ENCODE peak calls at places on chromosomes 2 and 18, in eight cellular contexts. One of them, this sample, is unnamed.

GRCh38 chr2:241636983-241637232 is at the start of gene THAP4:
- DNase-seq in spleen: peak; percentile 93
- DNase-seq in uterus: no peak
- DNase-seq in tibial nerve: no peak
- DNase-seq in transverse colon: peak; percentile 72
- DNase-seq in heart left ventricle: peak; percentile 86
- DNase-seq in Peyer's patch: peak; percentile 28
- DNase-seq in stomach: peak; percentile 74
- DNase-seq in this sample: peak; percentile 71

GRCh38 chr18:78937166-78937565 is 42.5 kb upstream of the SALL3 start:
- DNase-seq in heart left ventricle: no peak
- DNase-seq in spleen: no peak
- DNase-seq in Peyer's patch: no peak
- DNase-seq in stomach: no peak
- DNase-seq in tibial nerve: no peak
- DNase-seq in transverse colon: no peak
- DNase-seq in uterus: no peak
- DNase-seq in this sample: no peak

GRCh38 chr2:60519259-60519863 is 34.1 kb downstream of the BCL11A start:
- DNase-seq in spleen: no peak
- DNase-seq in uterus: no peak
- DNase-seq in stomach: no peak
- DNase-seq in tibial nerve: no peak
- DNase-seq in transverse colon: no peak
- DNase-seq in heart left ventricle: no peak
- DNase-seq in Peyer's patch: no peak
- DNase-seq in this sample: no peak

GRCh38 chr18:5879479-5879882 is 15.8 kb downstream of the TMEM200C start:
- DNase-seq in spleen: no peak
- DNase-seq in transverse colon: no peak
- DNase-seq in Peyer's patch: no peak
- DNase-seq in uterus: no peak
- DNase-seq in tibial nerve: no peak
- DNase-seq in heart left ventricle: no peak
- DNase-seq in stomach: no peak
- DNase-seq in this sample: no peak

GRCh38 chr2:148338544-148338943 is 306.0 kb upstream of the EPC2 start:
- DNase-seq in uterus: no peak
- DNase-seq in heart left ventricle: no peak
- DNase-seq in stomach: no peak
- DNase-seq in tibial nerve: no peak
- DNase-seq in Peyer's patch: no peak
- DNase-seq in spleen: no peak
- DNase-seq in transverse colon: no peak
- DNase-seq in this sample: no peak

GRCh38 chr2:178386951-178387602 is 63.9 kb downstream of the PRKRA start:
- DNase-seq in tibial nerve: no peak
- DNase-seq in Peyer's patch: no peak
- DNase-seq in stomach: no peak
- DNase-seq in heart left ventricle: no peak
- DNase-seq in transverse colon: no peak
- DNase-seq in uterus: no peak
- DNase-seq in spleen: no peak
- DNase-seq in this sample: no peak

GRCh38 chr2:32342811-32343210 is 14.0 kb upstream of the BIRC6 start:
- DNase-seq in tibial nerve: no peak
- DNase-seq in spleen: peak; percentile 5
- DNase-seq in uterus: no peak
- DNase-seq in transverse colon: no peak
- DNase-seq in stomach: no peak
- DNase-seq in Peyer's patch: no peak
- DNase-seq in heart left ventricle: no peak
- DNase-seq in this sample: no peak

GRCh38 chr18:48105317-48105716 is 174.9 kb upstream of the SMAD2 start:
- DNase-seq in transverse colon: no peak
- DNase-seq in uterus: no peak
- DNase-seq in tibial nerve: no peak
- DNase-seq in stomach: no peak
- DNase-seq in Peyer's patch: no peak
- DNase-seq in spleen: no peak
- DNase-seq in heart left ventricle: no peak
- DNase-seq in this sample: no peak

GRCh38 chr18:26383454-26384270 is 157.4 kb downstream of the TAF4B start:
- DNase-seq in heart left ventricle: no peak
- DNase-seq in uterus: no peak
- DNase-seq in stomach: no peak
- DNase-seq in spleen: no peak
- DNase-seq in tibial nerve: no peak
- DNase-seq in Peyer's patch: no peak
- DNase-seq in transverse colon: no peak
- DNase-seq in this sample: no peak

GRCh38 chr2:100606740-100607343 is 44.0 kb downstream of the PDCL3 start:
- DNase-seq in Peyer's patch: no peak
- DNase-seq in uterus: no peak
- DNase-seq in heart left ventricle: no peak
- DNase-seq in stomach: no peak
- DNase-seq in transverse colon: peak; percentile 20
- DNase-seq in tibial nerve: peak; percentile 14
- DNase-seq in spleen: no peak
- DNase-seq in this sample: peak; percentile 17

GRCh38 chr2:20650412-20650879 is 452 bp downstream of the HS1BP3 start:
- DNase-seq in Peyer's patch: no peak
- DNase-seq in heart left ventricle: peak; percentile 69
- DNase-seq in spleen: no peak
- DNase-seq in stomach: no peak
- DNase-seq in tibial nerve: no peak
- DNase-seq in uterus: peak; percentile 49
- DNase-seq in transverse colon: peak; percentile 35
- DNase-seq in this sample: no peak

GRCh38 chr2:80266231-80266630 is 38.3 kb downstream of the LRRTM1 start:
- DNase-seq in uterus: no peak
- DNase-seq in spleen: no peak
- DNase-seq in heart left ventricle: no peak
- DNase-seq in tibial nerve: no peak
- DNase-seq in Peyer's patch: no peak
- DNase-seq in stomach: no peak
- DNase-seq in transverse colon: no peak
- DNase-seq in this sample: no peak

GRCh38 chr2:159256159-159256558 is 30.3 kb downstream of the WDSUB1 start:
- DNase-seq in spleen: no peak
- DNase-seq in heart left ventricle: no peak
- DNase-seq in uterus: no peak
- DNase-seq in Peyer's patch: no peak
- DNase-seq in stomach: no peak
- DNase-seq in transverse colon: no peak
- DNase-seq in tibial nerve: no peak
- DNase-seq in this sample: no peak

GRCh38 chr2:84880645-84881521 is at the start of gene TRABD2A:
- DNase-seq in transverse colon: peak; percentile 64
- DNase-seq in heart left ventricle: peak; percentile 73
- DNase-seq in uterus: no peak
- DNase-seq in spleen: peak; percentile 91
- DNase-seq in tibial nerve: no peak
- DNase-seq in Peyer's patch: peak; percentile 38
- DNase-seq in stomach: peak; percentile 30
- DNase-seq in this sample: no peak

GRCh38 chr18:51778115-51778514 is 561.9 kb upstream of the DCC start:
- DNase-seq in heart left ventricle: no peak
- DNase-seq in transverse colon: no peak
- DNase-seq in uterus: no peak
- DNase-seq in stomach: no peak
- DNase-seq in spleen: no peak
- DNase-seq in Peyer's patch: no peak
- DNase-seq in tibial nerve: no peak
- DNase-seq in this sample: no peak

GRCh38 chr2:42089340-42089925 is 41.6 kb downstream of the PKDCC start:
- DNase-seq in Peyer's patch: peak; percentile 67
- DNase-seq in tibial nerve: no peak
- DNase-seq in heart left ventricle: no peak
- DNase-seq in uterus: peak; percentile 55
- DNase-seq in stomach: peak; percentile 60
- DNase-seq in spleen: peak; percentile 90
- DNase-seq in transverse colon: peak; percentile 69
- DNase-seq in this sample: peak; percentile 37

GRCh38 chr2:241304039-241304670 is 11.3 kb downstream of the HDLBP start:
- DNase-seq in stomach: no peak
- DNase-seq in transverse colon: no peak
- DNase-seq in tibial nerve: no peak
- DNase-seq in uterus: no peak
- DNase-seq in Peyer's patch: no peak
- DNase-seq in spleen: no peak
- DNase-seq in heart left ventricle: no peak
- DNase-seq in this sample: no peak

GRCh38 chr18:45588284-45588683 is 27.0 kb upstream of the SLC14A2 start:
- DNase-seq in spleen: no peak
- DNase-seq in stomach: no peak
- DNase-seq in transverse colon: no peak
- DNase-seq in Peyer's patch: no peak
- DNase-seq in heart left ventricle: no peak
- DNase-seq in uterus: peak; percentile 53
- DNase-seq in tibial nerve: no peak
- DNase-seq in this sample: no peak

GRCh38 chr2:2876350-2877042 is 501.1 kb downstream of the EIPR1 start:
- DNase-seq in stomach: no peak
- DNase-seq in transverse colon: no peak
- DNase-seq in uterus: no peak
- DNase-seq in tibial nerve: no peak
- DNase-seq in Peyer's patch: no peak
- DNase-seq in spleen: no peak
- DNase-seq in heart left ventricle: no peak
- DNase-seq in this sample: no peak

GRCh38 chr2:231600619-231601355 is 8.1 kb downstream of the TEX44 start:
- DNase-seq in heart left ventricle: peak; percentile 61
- DNase-seq in spleen: no peak
- DNase-seq in Peyer's patch: no peak
- DNase-seq in uterus: no peak
- DNase-seq in transverse colon: no peak
- DNase-seq in tibial nerve: no peak
- DNase-seq in stomach: no peak
- DNase-seq in this sample: no peak

GRCh38 chr2:231604101-231604684 is 11.5 kb downstream of the TEX44 start:
- DNase-seq in transverse colon: peak; percentile 61
- DNase-seq in spleen: peak; percentile 88
- DNase-seq in uterus: peak; percentile 75
- DNase-seq in Peyer's patch: peak; percentile 29
- DNase-seq in tibial nerve: peak; percentile 40
- DNase-seq in stomach: peak; percentile 51
- DNase-seq in heart left ventricle: peak; percentile 72
- DNase-seq in this sample: peak; percentile 61

GRCh38 chr2:231602874-231603467 is 10.3 kb downstream of the TEX44 start:
- DNase-seq in uterus: no peak
- DNase-seq in stomach: no peak
- DNase-seq in transverse colon: no peak
- DNase-seq in Peyer's patch: no peak
- DNase-seq in heart left ventricle: peak; percentile 10
- DNase-seq in spleen: no peak
- DNase-seq in tibial nerve: no peak
- DNase-seq in this sample: no peak

GRCh38 chr2:231604685-231605606 is 12.3 kb downstream of the TEX44 start:
- DNase-seq in heart left ventricle: peak; percentile 100
- DNase-seq in tibial nerve: peak; percentile 99
- DNase-seq in stomach: peak; percentile 100
- DNase-seq in transverse colon: peak; percentile 100
- DNase-seq in spleen: peak; percentile 100
- DNase-seq in uterus: peak; percentile 100
- DNase-seq in Peyer's patch: peak; percentile 100
- DNase-seq in this sample: peak; percentile 99

GRCh38 chr2:231601356-231602229 is 8.9 kb downstream of the TEX44 start:
- DNase-seq in spleen: peak; percentile 94
- DNase-seq in uterus: peak; percentile 77
- DNase-seq in transverse colon: peak; percentile 91
- DNase-seq in heart left ventricle: peak; percentile 89
- DNase-seq in Peyer's patch: peak; percentile 85
- DNase-seq in stomach: peak; percentile 92
- DNase-seq in tibial nerve: peak; percentile 89
- DNase-seq in this sample: peak; percentile 86
- TF ChIP-seq POLR2A in spleen: no peak
- TF ChIP-seq POLR2A in uterus: no peak
- TF ChIP-seq POLR2A in transverse colon: no peak
- TF ChIP-seq POLR2A in heart left ventricle: no peak
- TF ChIP-seq POLR2A in Peyer's patch: no peak
- TF ChIP-seq POLR2A in stomach: no peak
- TF ChIP-seq POLR2A in tibial nerve: no peak
- TF ChIP-seq POLR2A in this sample: no peak

GRCh38 chr2:118841450-118841827 is 6.0 kb downstream of the EN1 start:
- DNase-seq in uterus: no peak
- DNase-seq in spleen: peak; percentile 62
- DNase-seq in Peyer's patch: no peak
- DNase-seq in stomach: no peak
- DNase-seq in tibial nerve: no peak
- DNase-seq in heart left ventricle: no peak
- DNase-seq in transverse colon: no peak
- DNase-seq in this sample: no peak
- H3K27me3 ChIP-seq in uterus: peaks cover 4% of the 10 kb centered on the region
- H3K27me3 ChIP-seq in spleen: peaks cover 100% of the 10 kb centered on the region
- H3K27me3 ChIP-seq in Peyer's patch: peaks cover 70% of the 10 kb centered on the region
- H3K27me3 ChIP-seq in stomach: peaks cover 100% of the 10 kb centered on the region
- H3K27me3 ChIP-seq in tibial nerve: peaks cover 99% of the 10 kb centered on the region
- H3K27me3 ChIP-seq in heart left ventricle: peaks cover 99% of the 10 kb centered on the region
- H3K27me3 ChIP-seq in transverse colon: peaks cover 100% of the 10 kb centered on the region
- H3K27me3 ChIP-seq in this sample: no peaks in the 10 kb centered on the region

DNA sequence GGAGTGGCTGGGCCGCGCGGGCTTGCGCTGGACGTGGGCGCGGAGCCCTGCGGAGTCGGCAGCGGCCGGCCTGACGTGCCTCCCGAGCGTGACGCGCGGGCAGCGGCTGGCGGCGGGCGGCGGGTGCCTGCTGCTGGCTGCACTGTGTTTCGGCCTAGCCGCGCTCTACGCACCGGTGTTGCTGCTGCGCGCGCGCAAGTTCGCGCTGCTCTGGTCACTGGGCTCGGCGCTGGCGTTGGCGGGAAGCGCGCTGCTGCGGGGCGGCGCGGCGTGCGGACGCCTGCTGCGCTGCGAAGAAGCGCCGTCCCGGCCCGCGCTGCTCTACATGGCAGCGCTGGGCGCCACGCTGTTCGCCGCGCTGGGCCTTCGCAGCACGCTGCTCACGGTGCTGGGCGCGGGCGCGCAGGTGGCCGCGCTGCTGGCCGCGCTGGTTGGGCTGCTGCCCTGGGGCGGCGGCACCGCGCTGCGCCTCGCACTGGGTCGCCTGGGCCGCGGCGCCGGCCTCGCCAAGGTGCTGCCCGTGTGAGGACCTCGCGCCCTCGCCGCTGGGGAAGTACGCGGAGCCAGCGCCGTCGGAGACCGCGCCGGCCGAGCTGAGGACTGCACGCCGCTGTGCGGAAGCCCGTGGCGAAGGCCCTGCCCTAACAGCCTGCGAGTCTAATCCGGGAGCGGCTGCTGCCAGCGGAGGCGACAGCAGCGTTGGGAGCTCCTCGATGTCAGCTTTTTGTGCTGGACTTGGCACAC is 526 bp downstream of the SFT2D3 start:
- DNase-seq in stomach: peak; percentile 77
- DNase-seq in tibial nerve: peak; percentile 17
- DNase-seq in spleen: peak; percentile 97
- DNase-seq in heart left ventricle: peak; percentile 90
- DNase-seq in uterus: peak; percentile 63
- DNase-seq in transverse colon: peak; percentile 85
- DNase-seq in Peyer's patch: peak; percentile 78
- DNase-seq in this sample: peak; percentile 81
- TF ChIP-seq POLR2A in stomach: no peak
- TF ChIP-seq POLR2A in tibial nerve: peak; percentile 1
- TF ChIP-seq POLR2A in spleen: no peak
- TF ChIP-seq POLR2A in heart left ventricle: no peak
- TF ChIP-seq POLR2A in uterus: no peak
- TF ChIP-seq POLR2A in transverse colon: peak; percentile 66
- TF ChIP-seq POLR2A in Peyer's patch: peak; percentile 21
- TF ChIP-seq POLR2A in this sample: peak; percentile 13

GRCh38 chr2:236336575-236337464 is 72.6 kb upstream of the ASB18 start:
- DNase-seq in stomach: no peak
- DNase-seq in Peyer's patch: no peak
- DNase-seq in tibial nerve: no peak
- DNase-seq in heart left ventricle: no peak
- DNase-seq in transverse colon: no peak
- DNase-seq in uterus: no peak
- DNase-seq in spleen: no peak
- DNase-seq in this sample: no peak
- H3K27me3 ChIP-seq in stomach: no peaks in the 10 kb centered on the region
- H3K27me3 ChIP-seq in Peyer's patch: no peaks in the 10 kb centered on the region
- H3K27me3 ChIP-seq in tibial nerve: no peaks in the 10 kb centered on the region
- H3K27me3 ChIP-seq in heart left ventricle: no peaks in the 10 kb centered on the region
- H3K27me3 ChIP-seq in transverse colon: no peaks in the 10 kb centered on the region
- H3K27me3 ChIP-seq in uterus: no peaks in the 10 kb centered on the region
- H3K27me3 ChIP-seq in spleen: no peaks in the 10 kb centered on the region
- H3K27me3 ChIP-seq in this sample: no peaks in the 10 kb centered on the region

This sample was measured in body of pancreas.